ENCODE peak calls at places on chromosomes 12 and 14, in ten cellular contexts. M is thyroid gland, D is HL-60, H is heart right ventricle, G is astrocyte of the spinal cord, K is GM12878, L is NB4, F is HFF-Myc, E is fibroblast of pulmonary artery, N is cardiac fibroblast. A is an unnamed sample.

GRCh38 chr12:1083086-1083887 is 92.3 kb downstream of the ERC1 start:
- DNase-seq in D (no peak), N (peak), E (peak), H (no peak), L (no peak), M (no peak), G (peak), K (no peak), F (no peak), A (no peak)

GRCh38 chr12:121117226-121117777 is 15.4 kb upstream of the P2RX7 start:
- DNase-seq in H (no peak), E (no peak), F (no peak), M (no peak), K (no peak), G (no peak), D (no peak), L (no peak), N (no peak), A (no peak)

GRCh38 chr14:89773644-89774316 is 180.8 kb downstream of the EFCAB11 start:
- DNase-seq in H (peak), N (peak), M (peak), E (peak), L (peak), K (peak), G (peak), F (no peak), D (peak), A (no peak)

GRCh38 chr12:42447371-42447786 is 121.4 kb downstream of the PPHLN1 start:
- DNase-seq in L (no peak), K (no peak), D (no peak), H (no peak), F (no peak), G (peak), E (peak), M (peak), N (peak), A (no peak)

GRCh38 chr12:108327621-108328371 is 11.3 kb downstream of the CMKLR1 start:
- DNase-seq in L (no peak), E (no peak), N (no peak), D (no peak), M (no peak), K (no peak), F (no peak), H (no peak), G (no peak), A (no peak)

GRCh38 chr14:99548285-99548684 is 55.7 kb downstream of the CCDC85C start:
- DNase-seq in H (no peak), K (no peak), N (no peak), E (no peak), L (no peak), G (no peak), D (no peak), M (peak), F (no peak), A (no peak)

GRCh38 chr14:36068777-36069534 is 107.6 kb downstream of the PTCSC3 start:
- DNase-seq in E (peak), M (peak), N (peak), H (no peak), F (no peak), L (no peak), K (no peak), G (peak), D (no peak), A (peak)

GRCh38 chr14:91350813-91351507 is 66.7 kb downstream of the CCDC88C start:
- DNase-seq in L (peak), E (no peak), F (no peak), M (no peak), G (no peak), H (no peak), N (no peak), K (peak), D (no peak), A (no peak)

GRCh38 chr12:113334786-113335539 is at the start of gene SLC8B1:
- DNase-seq in D (peak), G (peak), M (peak), F (no peak), H (peak), E (peak), L (peak), K (no peak), N (peak), A (no peak)

GRCh38 chr12:49296034-49296835 is 1.3 kb downstream of the PRPH start:
- DNase-seq in L (peak), F (no peak), G (no peak), K (no peak), N (no peak), H (peak), M (peak), D (peak), E (no peak), A (no peak)

GRCh38 chr12:59678759-59679411 is 83.1 kb downstream of the SLC16A7 start:
- DNase-seq in G (no peak), M (no peak), K (no peak), D (no peak), N (no peak), H (peak), E (no peak), F (no peak), L (no peak), A (no peak)

GRCh38 chr12:67751376-67751928 is 102.9 kb downstream of the DYRK2 start:
- DNase-seq in E (no peak), H (no peak), F (no peak), K (no peak), N (no peak), G (no peak), L (no peak), M (no peak), D (no peak), A (no peak)

GRCh38 chr12:2154050-2154449 is 101.3 kb downstream of the CACNA1C start:
- DNase-seq in E (peak), K (no peak), D (no peak), H (no peak), L (no peak), F (no peak), M (no peak), G (peak), N (peak), A (no peak)

GRCh38 chr14:27672047-27672446 is 1074.2 kb upstream of the NOVA1 start:
- DNase-seq in E (no peak), H (no peak), G (no peak), F (no peak), L (peak), M (no peak), K (no peak), N (no peak), D (no peak), A (no peak)

GRCh38 chr14:22252591-22253178 is 336.3 kb downstream of the DAD1 start:
- DNase-seq in H (no peak), K (no peak), D (no peak), N (peak), L (no peak), G (no peak), E (no peak), F (no peak), M (no peak), A (no peak)

GRCh38 chr12:104622942-104623341 is 166.2 kb downstream of the CHST11 start:
- DNase-seq in L (peak), N (no peak), H (no peak), F (no peak), G (no peak), E (no peak), K (no peak), M (no peak), D (no peak), A (no peak)

GRCh38 chr14:38129705-38130104 is 78.0 kb upstream of the SSTR1 start:
- DNase-seq in E (no peak), M (no peak), L (no peak), H (no peak), G (no peak), F (no peak), K (no peak), D (no peak), N (no peak), A (no peak)

GRCh38 chr14:105313381-105314286 is 914 bp upstream of the PACS2 start:
- DNase-seq in L (peak), N (peak), D (peak), K (no peak), H (no peak), M (peak), E (no peak), G (no peak), F (no peak), A (no peak)

DNA sequence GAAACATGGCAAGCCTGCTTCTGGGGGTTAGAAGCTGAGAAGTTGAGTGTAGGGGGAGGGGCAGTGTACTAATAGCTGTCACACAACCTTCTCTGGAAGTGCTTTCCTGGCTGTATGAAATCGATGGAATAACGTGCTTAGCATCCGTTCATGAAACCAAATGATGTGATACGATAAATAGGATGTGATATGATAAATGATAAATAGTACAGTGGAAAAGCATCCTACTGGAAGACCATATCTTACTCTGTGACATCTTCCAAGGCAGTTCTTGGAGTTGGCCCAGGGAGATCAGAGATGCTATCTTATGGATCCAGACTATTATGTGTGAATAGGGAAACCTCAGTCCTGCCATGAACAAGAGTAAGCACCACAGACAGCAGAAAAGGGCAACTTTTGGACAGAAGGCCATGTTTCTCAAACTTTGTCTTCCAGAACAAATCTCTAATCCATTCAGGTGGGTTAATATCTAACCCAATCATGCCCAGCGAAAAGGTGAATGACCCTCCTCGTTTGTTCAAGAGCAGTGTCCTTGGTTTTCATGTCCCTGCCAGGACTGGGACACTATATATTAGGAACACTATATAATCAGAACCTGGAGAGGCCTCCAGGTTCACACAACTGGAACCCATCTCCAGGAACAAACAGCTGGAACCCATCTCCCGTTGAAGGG is at the start of gene ANG:
- DNase-seq in H (no peak), N (no peak), E (no peak), L (no peak), F (no peak), G (no peak), M (no peak), D (no peak), K (no peak), A (no peak)
- TF ChIP-seq CTCF in H (no peak), N (no peak), E (no peak), L (no peak), F (no peak), G (no peak), M (no peak), D (no peak), K (no peak), A (no peak)

GRCh38 chr12:5391638-5392037 is 40.3 kb upstream of the NTF3 start:
- DNase-seq in H (no peak), L (no peak), F (no peak), M (no peak), G (no peak), K (no peak), E (peak), D (no peak), N (no peak), A (no peak)
- H3K4me3 ChIP-seq in H (no peak), L (no peak), F (no peak), M (no peak), G (no peak), K (no peak), E (no peak), D (no peak), N (no peak), A (no peak)

GRCh38 chr12:10365716-10366433 is 24.0 kb downstream of the KLRK1 start:
- DNase-seq in D (peak), K (no peak), M (no peak), N (peak), F (no peak), G (peak), E (peak), H (no peak), L (peak), A (no peak)
- TF ChIP-seq CTCF in D (peak), K (no peak), M (peak), N (peak), F (peak), G (peak), E (peak), H (peak), L (no peak), A (peak)

DNA sequence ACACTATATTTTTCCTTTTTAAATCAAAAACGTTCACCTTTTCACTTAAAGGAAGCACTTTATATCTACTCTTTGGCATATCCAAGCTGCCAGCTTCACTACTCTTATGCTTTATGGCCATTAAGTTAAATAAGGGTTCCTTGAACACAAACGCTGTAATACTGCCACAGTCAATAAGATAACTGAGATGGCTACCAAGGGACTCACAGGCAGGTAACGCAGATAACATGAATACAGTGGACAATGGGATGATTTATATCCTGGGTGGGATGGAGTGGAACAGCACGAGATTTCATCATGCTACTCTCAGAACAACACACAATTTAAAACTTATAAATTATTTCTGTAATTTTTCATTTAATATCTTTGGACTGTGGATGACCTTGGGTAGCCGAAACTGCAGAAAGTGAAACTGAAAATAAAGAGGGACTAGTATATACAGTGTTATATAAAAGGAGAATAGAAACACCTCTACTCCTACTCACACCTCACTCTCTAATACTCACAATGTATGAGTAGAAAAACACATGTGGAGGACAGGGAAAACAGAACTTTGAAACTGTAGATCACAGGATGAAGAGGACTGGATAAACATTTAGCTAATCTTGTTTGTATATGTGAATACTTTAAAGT is 367.3 kb downstream of the C12orf50 start:
- DNase-seq in N (no peak), L (peak), H (no peak), F (no peak), K (no peak), D (no peak), G (no peak), E (no peak), M (no peak), A (no peak)
- H3K4me3 ChIP-seq in N (peak), L (peak), H (no peak), F (no peak), K (no peak), D (no peak), G (no peak), E (peak), M (no peak), A (no peak)

A was measured in retinal pigment epithelial cell.